ENCODE peak calls at places on chromosome 17, in four cellular contexts. Y is neuronal stem cell, T is thoracic aorta, R is PC-3. Q is an unnamed sample.
A peak's percentile ranks its signal among the peaks of the same experiment; 100 is the strongest.

GRCh38 chr17:39599665-39600468 is 7.9 kb downstream of the NEUROD2 start:
- DNase-seq in Y (no peak), T (no peak), R (no peak), Q (no peak)

GRCh38 chr17:41521574-41522261 is 3.0 kb upstream of the KRT15 start:
- DNase-seq in Y (no peak), T (no peak), R (peak; percentile 95), Q (peak; percentile 87)

GRCh38 chr17:38701504-38702165 is 3.4 kb upstream of the MLLT6 start:
- DNase-seq in Y (peak; percentile 42), T (no peak), R (peak; percentile 34), Q (peak; percentile 10)

GRCh38 chr17:15963670-15964110 is 18.8 kb downstream of the ADORA2B start:
- DNase-seq in Y (no peak), T (no peak), R (peak; percentile 98), Q (peak; percentile 89)

GRCh38 chr17:16215965-16216316 is 607 bp upstream of the NCOR1 start:
- DNase-seq in Y (no peak), T (no peak), R (peak; percentile 31), Q (no peak)

GRCh38 chr17:37043201-37043600 is 94.4 kb downstream of the AATF start:
- DNase-seq in Y (no peak), T (no peak), R (no peak), Q (no peak)

GRCh38 chr17:62187681-62188080 is 122.6 kb upstream of the MED13 start:
- DNase-seq in Y (no peak), T (no peak), R (peak; percentile 58), Q (peak; percentile 18)

GRCh38 chr17:42087736-42088705 is 10.3 kb downstream of the ZNF385C start:
- DNase-seq in Y (no peak), T (no peak), R (no peak), Q (no peak)

GRCh38 chr17:78892520-78892919 is 10.5 kb downstream of the CEP295NL start:
- DNase-seq in Y (no peak), T (no peak), R (no peak), Q (no peak)

GRCh38 chr17:42548070-42548837 is 4.5 kb upstream of the HSD17B1 start:
- DNase-seq in Y (peak; percentile 71), T (no peak), R (peak; percentile 81), Q (no peak)

GRCh38 chr17:30495586-30495985 is 18.4 kb downstream of the GOSR1 start:
- DNase-seq in Y (no peak), T (no peak), R (no peak), Q (no peak)

GRCh38 chr17:40532520-40533253 is 31.3 kb upstream of the TNS4 start:
- DNase-seq in Y (no peak), T (no peak), R (no peak), Q (no peak)

GRCh38 chr17:31272803-31273202 is 24.2 kb downstream of the OMG start:
- DNase-seq in Y (no peak), T (no peak), R (no peak), Q (no peak)

GRCh38 chr17:33225509-33225908 is 67.6 kb downstream of the ASIC2 start:
- DNase-seq in Y (no peak), T (no peak), R (no peak), Q (no peak)

GRCh38 chr17:56642424-56642823 is 48.9 kb downstream of the NOG start:
- DNase-seq in Y (no peak), T (no peak), R (no peak), Q (no peak)

GRCh38 chr17:3986939-3987335 is 22.7 kb upstream of the ATP2A3 start:
- DNase-seq in Y (no peak), T (no peak), R (no peak), Q (no peak)

GRCh38 chr17:39212200-39212810 is 12.2 kb downstream of the RPL19 start:
- DNase-seq in Y (no peak), T (no peak), R (no peak), Q (no peak)

GRCh38 chr17:258045-258734 is 76.7 kb upstream of the DOC2B start:
- DNase-seq in Y (no peak), T (no peak), R (no peak), Q (no peak)

GRCh38 chr17:622356-622755 is 92.3 kb downstream of the VPS53 start:
- DNase-seq in Y (no peak), T (no peak), R (peak; percentile 56), Q (peak; percentile 84)

GRCh38 chr17:39069114-39069756 is 82.2 kb downstream of the PLXDC1 start:
- DNase-seq in Y (peak; percentile 38), T (no peak), R (peak; percentile 40), Q (peak; percentile 25)

GRCh38 chr17:8807070-8807550 is 7.9 kb upstream of the MFSD6L start:
- DNase-seq in Y (no peak), T (no peak), R (peak; percentile 23), Q (no peak)

GRCh38 chr17:1153795-1154546 is 25.8 kb downstream of the ABR start:
- DNase-seq in Y (no peak), T (peak; percentile 64), R (peak; percentile 8), Q (peak; percentile 58)

GRCh38 chr17:81350320-81350686 is 45.0 kb upstream of the BAHCC1 start:
- DNase-seq in Y (no peak), T (no peak), R (no peak), Q (no peak)

GRCh38 chr17:18361837-18362380 is 1.4 kb downstream of the SHMT1 start:
- DNase-seq in Y (no peak), T (no peak), R (no peak), Q (no peak)

GRCh38 chr17:30543456-30543855 is 66.2 kb downstream of the GOSR1 start:
- DNase-seq in Y (no peak), T (no peak), R (no peak), Q (no peak)

GRCh38 chr17:14203392-14203791 is 33.3 kb downstream of the CDRT15 start:
- DNase-seq in Y (no peak), T (no peak), R (peak; percentile 26), Q (no peak)

GRCh38 chr17:14205380-14205779 is 31.3 kb downstream of the CDRT15 start:
- DNase-seq in Y (no peak), T (no peak), R (no peak), Q (no peak)

GRCh38 chr17:14204546-14204945 is 32.1 kb downstream of the CDRT15 start:
- DNase-seq in Y (no peak), T (no peak), R (no peak), Q (no peak)

GRCh38 chr17:14202388-14203166 is 34.1 kb downstream of the CDRT15 start:
- DNase-seq in Y (no peak), T (no peak), R (no peak), Q (no peak)

GRCh38 chr17:14204084-14204483 is 32.6 kb downstream of the CDRT15 start:
- DNase-seq in Y (no peak), T (no peak), R (no peak), Q (no peak)
- H3K4me1 ChIP-seq in Y (peaks cover 5% of the 10 kb centered on the region), T (no peaks in the 10 kb centered on the region), R (peaks cover 16% of the 10 kb centered on the region), Q (no peaks in the 10 kb centered on the region)

GRCh38 chr17:5264930-5265329 is 17.2 kb upstream of the RABEP1 start:
- DNase-seq in Y (no peak), T (no peak), R (no peak), Q (no peak)
- H3K27ac ChIP-seq in Y (no peak overlapping the region), T (no peak overlapping the region), R (no peak overlapping the region), Q (no peak overlapping the region)

GRCh38 chr17:67829331-67829730 is 4.0 kb downstream of the BPTF start:
- DNase-seq in Y (no peak), T (no peak), R (peak; percentile 63), Q (peak; percentile 14)
- H3K4me3 ChIP-seq in Y (no peak overlapping the region), T (peak overlapping the region; percentile 36), R (peak overlapping the region; percentile 37), Q (no peak overlapping the region)

DNA sequence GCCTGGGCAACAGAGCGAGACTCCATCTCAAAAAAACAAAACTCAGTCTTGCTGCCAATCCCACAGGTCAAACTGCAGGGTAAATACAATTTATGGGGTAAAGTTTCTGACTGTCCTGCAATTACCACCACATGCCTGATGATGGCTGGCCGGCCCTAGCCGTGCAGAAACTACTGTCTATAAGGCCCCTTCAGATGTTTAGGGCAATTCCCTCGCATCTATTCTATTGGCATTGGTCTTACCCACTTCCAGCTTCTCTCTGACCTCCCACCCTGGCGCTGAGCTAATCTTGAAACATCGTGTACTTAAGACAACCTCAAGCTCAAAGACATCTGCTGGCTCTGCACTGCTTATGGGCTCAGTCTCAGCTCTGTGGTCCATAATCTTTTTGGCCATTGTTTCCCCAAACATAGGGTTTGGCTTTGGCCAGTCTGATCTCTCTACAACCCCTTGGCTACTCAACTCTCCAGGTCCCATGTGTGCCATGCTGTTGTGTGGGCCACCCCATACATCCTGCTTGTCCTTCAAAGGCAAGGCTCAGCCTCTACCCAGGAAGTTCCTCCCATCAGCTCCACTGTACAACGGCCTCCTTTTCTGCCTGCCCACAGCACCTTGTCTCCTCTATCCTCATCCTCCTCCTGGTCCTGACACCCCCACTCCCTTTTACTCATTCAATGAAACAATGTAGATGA is 16.6 kb downstream of the MAP3K14 start:
- DNase-seq in Y (no peak), T (no peak), R (no peak), Q (no peak)
- H3K4me1 ChIP-seq in Y (peaks cover 2% of the 10 kb centered on the region), T (peaks cover 31% of the 10 kb centered on the region), R (peaks cover 37% of the 10 kb centered on the region), Q (peaks cover 35% of the 10 kb centered on the region)

DNA sequence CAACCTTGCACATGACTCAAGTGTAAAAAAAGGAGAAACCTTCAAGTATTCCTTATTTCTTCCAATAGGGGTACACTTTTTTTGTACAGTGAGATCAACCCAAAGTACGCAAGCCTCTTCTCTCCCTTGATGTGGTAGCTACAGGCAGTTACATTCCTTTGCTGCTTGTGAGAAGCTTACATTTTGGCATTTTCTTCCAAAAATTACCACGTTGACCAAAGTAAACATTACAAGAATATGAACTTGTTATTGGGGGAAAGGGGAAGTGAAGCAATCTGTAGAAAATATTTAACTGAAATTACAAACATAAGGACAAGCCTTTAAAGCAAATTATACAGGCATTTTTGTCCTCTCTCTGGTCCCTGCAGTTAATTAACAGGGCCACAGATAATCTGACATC is 97.0 kb upstream of the TOB1 start:
- DNase-seq in Y (no peak), T (no peak), R (no peak), Q (no peak)
- H3K27ac ChIP-seq in Y (no peak overlapping the region), T (no peak overlapping the region), R (no peak overlapping the region), Q (no peak overlapping the region)

DNA sequence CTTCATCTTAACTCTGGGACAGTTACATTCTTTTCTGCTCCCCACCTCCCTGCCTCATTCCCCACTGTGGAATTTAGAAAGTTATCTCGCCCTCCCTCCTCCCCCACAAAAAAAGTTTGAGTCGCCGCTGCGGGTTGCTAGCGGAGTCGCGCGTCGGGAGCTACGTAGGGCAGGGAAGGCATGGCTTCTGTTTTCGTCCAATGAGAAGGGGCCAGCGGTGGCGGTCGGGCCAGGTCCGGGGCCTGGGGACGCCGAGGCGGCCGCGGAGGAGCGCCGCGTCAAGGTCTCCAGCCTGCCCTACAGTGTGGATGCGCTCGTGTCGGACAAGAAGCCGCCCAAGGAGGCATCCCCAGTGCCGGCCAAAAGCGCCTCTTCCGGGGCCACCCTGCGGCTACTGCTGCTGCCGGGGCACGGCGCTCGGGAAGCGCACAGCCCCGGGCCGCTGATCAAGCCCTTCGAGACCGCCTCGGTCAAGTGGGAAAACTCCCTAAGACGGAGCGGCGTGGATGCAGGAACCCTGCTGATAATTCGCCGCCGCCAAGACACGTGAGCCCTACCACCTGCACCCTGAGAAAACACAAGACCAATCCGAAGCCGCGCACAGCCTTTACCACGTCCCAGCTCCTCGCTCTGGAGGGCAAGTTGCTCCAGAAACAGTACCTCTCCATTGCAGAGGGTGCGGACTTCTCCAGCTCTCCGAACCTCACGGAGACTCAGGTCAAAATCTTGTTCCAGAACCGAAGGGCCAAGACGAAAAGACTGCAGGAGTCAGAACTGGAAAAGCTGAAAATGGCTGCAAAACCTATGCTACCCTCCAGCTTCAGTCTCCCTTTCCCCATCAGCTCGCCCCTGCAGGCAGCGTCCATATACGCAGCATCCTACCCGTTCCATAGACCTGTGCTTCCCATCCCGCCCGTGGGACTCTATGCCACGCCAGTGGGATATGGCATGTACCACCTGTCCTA is 8.9 kb downstream of the OR4D1 start:
- DNase-seq in Y (peak; percentile 48), T (no peak), R (no peak), Q (no peak)
- H3K4me3 ChIP-seq in Y (peak overlapping the region; percentile 84), T (peak overlapping the region; percentile 64), R (no peak overlapping the region), Q (peak overlapping the region; percentile 22)